ENCODE peak calls at places on chromosomes 3 and 15, in four cellular contexts. X is K562, S is WTC11, P is HepG2. T is an unnamed sample.

GRCh38 chr15:77988386-77989301 is 88.9 kb downstream of the TBC1D2B start:
- DNase-seq in S (no peak), X (no peak), P (no peak), T (no peak)

GRCh38 chr3:43998374-43998840 is 243.3 kb upstream of the TOPAZ1 start:
- DNase-seq in S (peak; percentile 40), X (no peak), P (no peak), T (peak; percentile 73)

GRCh38 chr3:24060055-24060454 is 115.0 kb downstream of the NR1D2 start:
- DNase-seq in S (peak; percentile 20), P (no peak), X (no peak), T (no peak)

GRCh38 chr3:1350885-1351284 is 258.1 kb downstream of the CNTN6 start:
- DNase-seq in S (no peak), X (no peak), P (no peak), T (no peak)

GRCh38 chr3:9377981-9378380 is 15.1 kb downstream of the THUMPD3 start:
- DNase-seq in S (no peak), P (no peak), X (no peak), T (no peak)

GRCh38 chr15:69595009-69595825 is 142.6 kb downstream of the RPLP1 start:
- DNase-seq in P (no peak), S (no peak), X (no peak), T (no peak)

GRCh38 chr3:52277071-52277964 is 1.1 kb downstream of the WDR82 start:
- DNase-seq in S (peak; percentile 37), X (peak; percentile 71), P (peak; percentile 55), T (peak; percentile 61)

GRCh38 chr15:82909080-82909815 is 43.3 kb downstream of the HOMER2 start:
- DNase-seq in S (no peak), P (no peak), X (no peak), T (no peak)

GRCh38 chr3:194536883-194537637 is 50.3 kb upstream of the ATP13A3 start:
- DNase-seq in S (no peak), P (peak; percentile 70), X (no peak), T (no peak)

GRCh38 chr15:83082730-83083386 is 15.8 kb upstream of the BTBD1 start:
- DNase-seq in X (peak; percentile 47), P (no peak), S (no peak), T (no peak)

GRCh38 chr3:792651-793050 is 300.2 kb upstream of the CNTN6 start:
- DNase-seq in P (no peak), X (no peak), S (no peak), T (no peak)

DNA sequence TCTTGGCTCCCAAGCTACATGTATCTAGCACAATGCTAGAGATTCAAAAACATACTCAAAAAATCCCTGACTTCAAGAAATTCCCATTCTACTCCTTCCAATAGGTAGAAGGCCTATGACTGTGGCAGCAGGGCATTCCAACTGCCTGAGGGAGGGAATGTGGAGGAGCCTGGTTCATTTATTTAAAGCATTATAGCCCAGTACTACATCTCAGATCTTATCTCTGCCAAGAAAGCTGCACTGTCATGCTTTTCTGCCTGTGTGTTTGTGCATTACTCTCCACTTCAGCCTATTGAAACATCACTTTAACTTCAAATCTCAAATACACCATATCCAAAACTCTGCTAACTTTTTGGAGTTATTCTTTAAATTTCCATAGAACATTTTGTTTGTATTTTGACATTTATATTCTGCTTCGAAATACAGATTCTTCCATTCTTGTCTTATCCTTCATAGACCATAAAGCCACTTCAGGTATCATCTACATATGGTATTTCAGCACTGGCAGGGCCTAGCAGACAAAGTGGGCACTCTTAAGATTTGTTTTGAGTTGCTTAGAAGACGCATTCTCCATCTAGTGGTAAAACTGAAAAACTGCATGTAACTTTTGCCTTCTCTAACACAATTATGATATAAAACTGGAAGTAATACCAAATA is 59.1 kb upstream of the NEDD4 start:
- DNase-seq in S (no peak), X (peak; percentile 24), P (peak; percentile 13), T (no peak)
- TF ChIP-seq ATF3 in S (no peak), X (no peak), P (no peak), T (no peak)

GRCh38 chr15:58903232-58903631 is 30.2 kb downstream of the SLTM start:
- DNase-seq in S (no peak), P (no peak), X (no peak), T (no peak)
- TF ChIP-seq JUN in S (no peak), P (no peak), X (no peak), T (no peak)

GRCh38 chr3:101193957-101194356 is 126.4 kb downstream of the IMPG2 start:
- DNase-seq in X (no peak), S (no peak), P (no peak), T (no peak)
- TF ChIP-seq ATF3 in X (no peak), S (no peak), P (no peak), T (no peak)

GRCh38 chr15:42387603-42388002 is 28.3 kb downstream of the CAPN3 start:
- DNase-seq in P (no peak), S (no peak), X (no peak), T (no peak)

GRCh38 chr15:42384597-42384996 is 25.3 kb downstream of the CAPN3 start:
- DNase-seq in S (peak; percentile 34), X (no peak), P (no peak), T (no peak)

GRCh38 chr15:42385980-42386695 is 26.8 kb downstream of the CAPN3 start:
- DNase-seq in P (no peak), S (no peak), X (peak; percentile 31), T (no peak)

GRCh38 chr15:42385206-42385979 is 26.1 kb downstream of the CAPN3 start:
- DNase-seq in X (peak; percentile 78), P (peak; percentile 45), S (peak; percentile 77), T (peak; percentile 76)
- TF ChIP-seq JUN in X (no peak), P (no peak), S (no peak), T (no peak)

DNA sequence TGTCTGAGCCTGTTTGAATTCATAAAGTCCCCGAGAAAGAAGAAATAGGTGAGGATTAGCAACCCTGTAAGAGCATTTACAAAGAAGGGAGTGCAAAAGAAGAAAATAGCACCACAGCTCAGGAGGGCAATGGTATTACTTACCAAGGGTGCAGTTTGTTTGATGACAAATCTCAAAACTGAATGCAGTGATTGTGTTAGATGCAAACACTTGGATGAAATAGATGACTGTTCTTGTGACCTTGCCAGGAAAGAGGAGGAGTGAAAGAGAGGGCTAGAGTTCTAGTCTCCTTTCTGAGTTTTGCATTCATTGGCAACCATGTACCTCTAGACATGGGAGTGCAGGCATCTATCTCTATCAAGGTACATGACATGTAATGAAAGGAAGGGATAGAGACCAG is 1030.8 kb upstream of the CFAP20DC start:
- DNase-seq in X (no peak), S (no peak), P (no peak), T (no peak)
- TF ChIP-seq ATF3 in X (no peak), S (no peak), P (no peak), T (no peak)

DNA sequence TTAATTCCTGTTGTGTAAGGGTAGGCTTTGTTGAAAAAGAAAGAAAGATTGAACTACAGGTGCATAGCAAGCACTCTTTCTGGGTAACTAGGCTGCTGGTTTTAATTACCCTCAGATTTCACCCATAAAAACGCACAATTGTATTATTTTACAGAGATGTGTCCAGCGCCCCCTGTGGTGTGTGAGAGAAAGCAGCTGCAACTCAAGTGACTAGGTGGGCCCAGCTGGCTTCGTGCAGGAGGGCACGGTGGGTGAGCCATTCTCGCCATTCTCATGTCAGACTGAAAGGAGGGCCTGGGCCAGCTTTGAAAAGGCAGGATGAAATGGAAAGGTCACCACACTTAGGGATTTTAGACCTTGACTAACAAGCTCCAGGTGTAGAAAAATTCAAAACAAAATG is 122.6 kb downstream of the LRIG1 start:
- DNase-seq in S (peak; percentile 67), X (peak; percentile 17), P (no peak), T (peak; percentile 15)
- TF ChIP-seq JUN in S (no peak), X (no peak), P (no peak), T (no peak)